ENCODE peak calls at places on chromosome 11, in ten cellular contexts. One of them, this sample, is unnamed.

GRCh38 chr11:122393209-122393850 is 262.2 kb upstream of the UBASH3B start:
- DNase-seq in mammary epithelial cell: no peak
- DNase-seq in A549: no peak
- DNase-seq in lower lobe of right lung: no peak
- DNase-seq in endothelial cell of umbilical vein: no peak
- DNase-seq in upper lobe of right lung: no peak
- DNase-seq in dorsolateral prefrontal cortex: no peak
- DNase-seq in thyroid gland: no peak
- DNase-seq in cardiac fibroblast: peak
- DNase-seq in brain microvascular endothelial cell: no peak
- DNase-seq in this sample: no peak

GRCh38 chr11:119056397-119056999 is 507 bp downstream of the HYOU1 start:
- DNase-seq in A549: no peak
- DNase-seq in cardiac fibroblast: peak
- DNase-seq in upper lobe of right lung: peak
- DNase-seq in endothelial cell of umbilical vein: no peak
- DNase-seq in thyroid gland: peak
- DNase-seq in lower lobe of right lung: peak
- DNase-seq in brain microvascular endothelial cell: no peak
- DNase-seq in mammary epithelial cell: peak
- DNase-seq in dorsolateral prefrontal cortex: no peak
- DNase-seq in this sample: no peak

GRCh38 chr11:33598426-33599069 is 102.1 kb downstream of the C11orf91 start:
- DNase-seq in mammary epithelial cell: no peak
- DNase-seq in thyroid gland: no peak
- DNase-seq in dorsolateral prefrontal cortex: peak
- DNase-seq in brain microvascular endothelial cell: no peak
- DNase-seq in lower lobe of right lung: no peak
- DNase-seq in endothelial cell of umbilical vein: no peak
- DNase-seq in upper lobe of right lung: no peak
- DNase-seq in A549: no peak
- DNase-seq in cardiac fibroblast: no peak
- DNase-seq in this sample: no peak

GRCh38 chr11:15091620-15092019 is 18.2 kb downstream of the CALCB start:
- DNase-seq in endothelial cell of umbilical vein: no peak
- DNase-seq in A549: no peak
- DNase-seq in upper lobe of right lung: no peak
- DNase-seq in brain microvascular endothelial cell: no peak
- DNase-seq in dorsolateral prefrontal cortex: no peak
- DNase-seq in lower lobe of right lung: no peak
- DNase-seq in thyroid gland: no peak
- DNase-seq in cardiac fibroblast: no peak
- DNase-seq in mammary epithelial cell: no peak
- DNase-seq in this sample: no peak

GRCh38 chr11:126893796-126894195 is 106.8 kb downstream of the KIRREL3 start:
- DNase-seq in A549: no peak
- DNase-seq in dorsolateral prefrontal cortex: no peak
- DNase-seq in brain microvascular endothelial cell: no peak
- DNase-seq in lower lobe of right lung: no peak
- DNase-seq in mammary epithelial cell: no peak
- DNase-seq in upper lobe of right lung: no peak
- DNase-seq in thyroid gland: no peak
- DNase-seq in endothelial cell of umbilical vein: no peak
- DNase-seq in cardiac fibroblast: no peak
- DNase-seq in this sample: no peak

GRCh38 chr11:86805873-86806310 is 5.5 kb downstream of the PRSS23 start:
- DNase-seq in upper lobe of right lung: no peak
- DNase-seq in cardiac fibroblast: peak
- DNase-seq in thyroid gland: peak
- DNase-seq in endothelial cell of umbilical vein: peak
- DNase-seq in dorsolateral prefrontal cortex: no peak
- DNase-seq in lower lobe of right lung: no peak
- DNase-seq in brain microvascular endothelial cell: no peak
- DNase-seq in A549: no peak
- DNase-seq in mammary epithelial cell: peak
- DNase-seq in this sample: no peak

GRCh38 chr11:19777342-19778102 is 64.9 kb downstream of the NAV2 start:
- DNase-seq in lower lobe of right lung: no peak
- DNase-seq in cardiac fibroblast: peak
- DNase-seq in mammary epithelial cell: peak
- DNase-seq in endothelial cell of umbilical vein: peak
- DNase-seq in upper lobe of right lung: no peak
- DNase-seq in brain microvascular endothelial cell: peak
- DNase-seq in thyroid gland: no peak
- DNase-seq in A549: peak
- DNase-seq in dorsolateral prefrontal cortex: no peak
- DNase-seq in this sample: no peak

GRCh38 chr11:33040127-33040861 is 922 bp downstream of the TCP11L1 start:
- DNase-seq in cardiac fibroblast: peak
- DNase-seq in A549: peak
- DNase-seq in dorsolateral prefrontal cortex: no peak
- DNase-seq in brain microvascular endothelial cell: no peak
- DNase-seq in endothelial cell of umbilical vein: no peak
- DNase-seq in thyroid gland: no peak
- DNase-seq in mammary epithelial cell: peak
- DNase-seq in upper lobe of right lung: no peak
- DNase-seq in lower lobe of right lung: no peak
- DNase-seq in this sample: no peak

GRCh38 chr11:106697058-106697457 is 321.2 kb downstream of the GUCY1A2 start:
- DNase-seq in upper lobe of right lung: no peak
- DNase-seq in brain microvascular endothelial cell: peak
- DNase-seq in cardiac fibroblast: peak
- DNase-seq in A549: no peak
- DNase-seq in thyroid gland: no peak
- DNase-seq in mammary epithelial cell: peak
- DNase-seq in lower lobe of right lung: no peak
- DNase-seq in endothelial cell of umbilical vein: no peak
- DNase-seq in dorsolateral prefrontal cortex: no peak
- DNase-seq in this sample: no peak

GRCh38 chr11:81303265-81303664 is 1430.4 kb downstream of the FAM181B start:
- DNase-seq in mammary epithelial cell: no peak
- DNase-seq in lower lobe of right lung: no peak
- DNase-seq in endothelial cell of umbilical vein: no peak
- DNase-seq in brain microvascular endothelial cell: no peak
- DNase-seq in upper lobe of right lung: no peak
- DNase-seq in dorsolateral prefrontal cortex: no peak
- DNase-seq in cardiac fibroblast: no peak
- DNase-seq in thyroid gland: no peak
- DNase-seq in A549: no peak
- DNase-seq in this sample: no peak

GRCh38 chr11:107741044-107741823 is 29.4 kb upstream of the SLN start:
- DNase-seq in brain microvascular endothelial cell: peak
- DNase-seq in A549: peak
- DNase-seq in upper lobe of right lung: peak
- DNase-seq in lower lobe of right lung: peak
- DNase-seq in cardiac fibroblast: peak
- DNase-seq in thyroid gland: no peak
- DNase-seq in dorsolateral prefrontal cortex: no peak
- DNase-seq in endothelial cell of umbilical vein: peak
- DNase-seq in mammary epithelial cell: peak
- DNase-seq in this sample: no peak

GRCh38 chr11:21646351-21646750 is 546.5 kb upstream of the ANO5 start:
- DNase-seq in upper lobe of right lung: no peak
- DNase-seq in endothelial cell of umbilical vein: no peak
- DNase-seq in cardiac fibroblast: no peak
- DNase-seq in mammary epithelial cell: no peak
- DNase-seq in A549: no peak
- DNase-seq in lower lobe of right lung: no peak
- DNase-seq in brain microvascular endothelial cell: no peak
- DNase-seq in thyroid gland: no peak
- DNase-seq in dorsolateral prefrontal cortex: no peak
- DNase-seq in this sample: no peak

GRCh38 chr11:34343153-34343552 is 14.7 kb downstream of the ABTB2 start:
- DNase-seq in mammary epithelial cell: peak
- DNase-seq in thyroid gland: no peak
- DNase-seq in endothelial cell of umbilical vein: no peak
- DNase-seq in A549: peak
- DNase-seq in dorsolateral prefrontal cortex: no peak
- DNase-seq in lower lobe of right lung: no peak
- DNase-seq in cardiac fibroblast: peak
- DNase-seq in brain microvascular endothelial cell: peak
- DNase-seq in upper lobe of right lung: no peak
- DNase-seq in this sample: no peak

GRCh38 chr11:61075891-61076290 is 26.4 kb upstream of the CD5 start:
- DNase-seq in cardiac fibroblast: peak
- DNase-seq in upper lobe of right lung: no peak
- DNase-seq in lower lobe of right lung: no peak
- DNase-seq in endothelial cell of umbilical vein: no peak
- DNase-seq in thyroid gland: no peak
- DNase-seq in brain microvascular endothelial cell: peak
- DNase-seq in dorsolateral prefrontal cortex: no peak
- DNase-seq in A549: peak
- DNase-seq in mammary epithelial cell: peak
- DNase-seq in this sample: no peak

DNA sequence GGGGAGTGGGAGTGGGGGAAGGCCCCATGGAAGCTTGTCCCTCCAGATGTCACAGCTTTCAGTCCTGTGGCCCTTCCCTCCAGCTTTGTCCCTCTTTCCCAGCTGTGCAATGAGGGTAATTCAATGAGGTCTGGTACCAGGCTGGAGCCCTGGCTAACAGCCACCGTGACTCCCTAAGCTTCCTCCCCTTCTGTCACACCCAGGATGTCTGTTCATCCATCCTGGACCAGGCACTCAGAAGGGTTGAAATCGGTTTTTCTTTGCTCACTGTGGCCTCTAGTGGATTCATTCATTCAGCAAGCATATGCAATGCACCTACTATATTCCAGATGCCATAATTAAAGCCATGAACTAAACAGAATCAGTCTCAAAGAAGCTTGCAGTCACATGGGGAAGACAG is 38.7 kb downstream of the SYT13 start:
- DNase-seq in dorsolateral prefrontal cortex: no peak
- DNase-seq in thyroid gland: no peak
- DNase-seq in lower lobe of right lung: no peak
- DNase-seq in endothelial cell of umbilical vein: no peak
- DNase-seq in upper lobe of right lung: no peak
- DNase-seq in cardiac fibroblast: peak
- DNase-seq in mammary epithelial cell: no peak
- DNase-seq in A549: no peak
- DNase-seq in brain microvascular endothelial cell: no peak
- DNase-seq in this sample: no peak
- TF ChIP-seq CTCF in dorsolateral prefrontal cortex: no peak
- TF ChIP-seq CTCF in thyroid gland: no peak
- TF ChIP-seq CTCF in lower lobe of right lung: no peak
- TF ChIP-seq CTCF in endothelial cell of umbilical vein: no peak
- TF ChIP-seq CTCF in upper lobe of right lung: no peak
- TF ChIP-seq CTCF in cardiac fibroblast: peak
- TF ChIP-seq CTCF in mammary epithelial cell: no peak
- TF ChIP-seq CTCF in A549: no peak
- TF ChIP-seq CTCF in brain microvascular endothelial cell: no peak
- TF ChIP-seq CTCF in this sample: no peak

DNA sequence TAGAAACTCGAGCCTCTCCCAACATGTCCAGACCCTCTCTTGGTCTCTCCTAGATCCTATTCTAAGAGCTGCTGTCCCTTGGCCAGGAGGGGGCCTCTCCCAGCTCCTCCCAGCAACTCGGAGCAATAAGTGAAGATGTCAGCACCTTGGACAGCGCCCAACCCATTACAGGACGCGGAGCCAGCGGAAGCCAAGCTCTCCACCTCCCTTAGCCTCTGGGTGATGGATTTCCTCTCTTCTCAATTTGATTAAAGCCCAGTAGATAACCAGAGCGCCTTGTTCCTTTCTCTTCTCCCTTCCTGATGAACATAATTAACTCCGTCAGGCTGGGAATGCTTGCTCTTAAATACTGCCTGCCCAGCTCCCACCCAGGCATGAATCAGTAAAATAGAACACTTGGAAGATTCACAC is 26.2 kb upstream of the TPBGL start:
- DNase-seq in mammary epithelial cell: peak
- DNase-seq in A549: peak
- DNase-seq in endothelial cell of umbilical vein: peak
- DNase-seq in brain microvascular endothelial cell: peak
- DNase-seq in lower lobe of right lung: peak
- DNase-seq in upper lobe of right lung: peak
- DNase-seq in cardiac fibroblast: peak
- DNase-seq in thyroid gland: peak
- DNase-seq in dorsolateral prefrontal cortex: no peak
- DNase-seq in this sample: no peak
- TF ChIP-seq CTCF in mammary epithelial cell: peak
- TF ChIP-seq CTCF in A549: peak
- TF ChIP-seq CTCF in endothelial cell of umbilical vein: peak
- TF ChIP-seq CTCF in brain microvascular endothelial cell: peak
- TF ChIP-seq CTCF in lower lobe of right lung: peak
- TF ChIP-seq CTCF in upper lobe of right lung: peak
- TF ChIP-seq CTCF in cardiac fibroblast: peak
- TF ChIP-seq CTCF in thyroid gland: no peak
- TF ChIP-seq CTCF in dorsolateral prefrontal cortex: no peak
- TF ChIP-seq CTCF in this sample: no peak

DNA sequence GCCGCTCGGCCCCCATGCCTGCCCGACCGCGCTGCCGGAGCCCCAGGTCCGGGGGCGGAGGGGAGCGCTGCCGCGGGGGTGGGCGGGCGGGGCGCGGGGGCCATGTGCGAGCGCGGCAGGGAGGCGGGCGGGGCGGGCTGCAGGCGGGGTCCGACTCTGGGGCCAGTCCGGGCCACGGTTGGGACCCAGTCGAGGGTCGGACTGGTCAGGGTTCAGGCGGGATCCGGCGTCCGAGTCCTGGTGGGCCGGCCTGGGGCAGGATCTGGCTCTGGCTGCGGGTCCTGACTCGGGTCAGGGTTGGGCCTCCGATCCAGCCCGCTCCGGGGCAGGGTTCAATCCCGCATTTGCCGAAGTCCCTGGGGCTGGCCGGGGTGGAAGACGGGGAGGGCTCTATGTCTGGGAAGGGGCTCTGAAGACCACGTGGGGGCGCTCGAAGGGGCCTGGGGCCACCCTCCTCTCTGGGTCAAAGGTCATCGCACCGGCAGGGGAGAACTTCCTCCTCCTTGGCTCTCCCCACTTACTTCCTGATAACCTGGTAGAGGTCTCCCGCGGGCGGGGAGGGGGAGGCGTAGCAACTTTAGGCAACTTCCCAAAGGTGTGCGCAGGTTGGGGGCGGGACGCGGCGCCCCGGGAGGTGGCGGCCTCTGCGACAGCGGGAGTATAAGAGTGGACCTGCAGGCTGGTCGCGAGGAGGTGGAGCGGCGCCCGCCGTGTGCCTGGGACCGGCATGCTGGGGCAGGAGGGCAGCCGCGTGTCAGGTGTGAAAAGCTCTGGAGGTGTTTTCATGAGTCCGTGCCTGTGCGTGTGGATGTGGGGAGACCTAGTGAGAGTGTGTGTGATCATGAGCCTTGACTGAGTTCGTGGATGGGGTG is 603 bp downstream of the ESRRA start:
- DNase-seq in lower lobe of right lung: peak
- DNase-seq in mammary epithelial cell: peak
- DNase-seq in dorsolateral prefrontal cortex: no peak
- DNase-seq in brain microvascular endothelial cell: no peak
- DNase-seq in cardiac fibroblast: peak
- DNase-seq in endothelial cell of umbilical vein: peak
- DNase-seq in thyroid gland: peak
- DNase-seq in A549: peak
- DNase-seq in upper lobe of right lung: peak
- DNase-seq in this sample: peak
- TF ChIP-seq CTCF in lower lobe of right lung: peak
- TF ChIP-seq CTCF in mammary epithelial cell: no peak
- TF ChIP-seq CTCF in dorsolateral prefrontal cortex: no peak
- TF ChIP-seq CTCF in brain microvascular endothelial cell: peak
- TF ChIP-seq CTCF in cardiac fibroblast: no peak
- TF ChIP-seq CTCF in endothelial cell of umbilical vein: peak
- TF ChIP-seq CTCF in thyroid gland: no peak
- TF ChIP-seq CTCF in A549: peak
- TF ChIP-seq CTCF in upper lobe of right lung: peak
- TF ChIP-seq CTCF in this sample: no peak

GRCh38 chr11:124745835-124746620 is 6.0 kb downstream of the VSIG2 start:
- DNase-seq in dorsolateral prefrontal cortex: no peak
- DNase-seq in mammary epithelial cell: no peak
- DNase-seq in lower lobe of right lung: no peak
- DNase-seq in thyroid gland: peak
- DNase-seq in A549: peak
- DNase-seq in cardiac fibroblast: no peak
- DNase-seq in brain microvascular endothelial cell: no peak
- DNase-seq in endothelial cell of umbilical vein: no peak
- DNase-seq in upper lobe of right lung: no peak
- DNase-seq in this sample: no peak
- TF ChIP-seq CTCF in dorsolateral prefrontal cortex: no peak
- TF ChIP-seq CTCF in mammary epithelial cell: no peak
- TF ChIP-seq CTCF in lower lobe of right lung: no peak
- TF ChIP-seq CTCF in thyroid gland: peak
- TF ChIP-seq CTCF in A549: peak
- TF ChIP-seq CTCF in cardiac fibroblast: no peak
- TF ChIP-seq CTCF in brain microvascular endothelial cell: peak
- TF ChIP-seq CTCF in endothelial cell of umbilical vein: peak
- TF ChIP-seq CTCF in upper lobe of right lung: no peak
- TF ChIP-seq CTCF in this sample: no peak

This sample was measured in vagina.